ENCODE peak calls at places on chromosomes 16 and 17, in eight cellular contexts. G is fibroblast of the aortic adventitia, Z is hepatocyte, Q is activated B cell treated with CpG ODN at 0.5 μM for 24 hours, C is upper lobe of right lung, D is Peyer's patch, Y is RWPE1, P is thyroid gland. L is an unnamed sample.

GRCh38 chr16:75053791-75054555 is 55.1 kb downstream of the ZNRF1 start:
- DNase-seq in Z (peak), D (peak), P (peak), Y (no peak), Q (no peak), G (no peak), C (no peak), L (no peak)

GRCh38 chr17:35372846-35373531 is 432 bp downstream of the SLFN11 start:
- DNase-seq in P (peak), Q (peak), D (no peak), Z (peak), G (peak), Y (peak), C (peak), L (no peak)

GRCh38 chr16:54118846-54119245 is 167.7 kb downstream of the IRX3 start:
- DNase-seq in Q (no peak), P (no peak), G (peak), Y (no peak), D (no peak), Z (no peak), C (no peak), L (no peak)

GRCh38 chr17:75893305-75894048 is 3.3 kb downstream of the TRIM65 start:
- DNase-seq in G (no peak), Q (no peak), C (no peak), D (peak), Z (no peak), Y (no peak), P (no peak), L (no peak)

GRCh38 chr17:7047566-7047965 is 3.7 kb upstream of the SLC16A11 start:
- DNase-seq in C (no peak), Q (no peak), Z (no peak), D (no peak), G (no peak), P (no peak), Y (no peak), L (no peak)

GRCh38 chr17:12256380-12256995 is 235.8 kb downstream of the MAP2K4 start:
- DNase-seq in Z (peak), Q (no peak), P (peak), D (no peak), G (peak), Y (peak), C (no peak), L (peak)

GRCh38 chr16:11076259-11077018 is 132.1 kb downstream of the CLEC16A start:
- DNase-seq in D (no peak), G (no peak), C (no peak), Q (no peak), Z (no peak), Y (no peak), P (no peak), L (no peak)

GRCh38 chr16:17843905-17844304 is 373.1 kb upstream of the XYLT1 start:
- DNase-seq in D (no peak), Q (no peak), G (no peak), Y (no peak), Z (no peak), P (no peak), C (no peak), L (no peak)

GRCh38 chr17:53765129-53765528 is 57.6 kb upstream of the KIF2B start:
- DNase-seq in D (no peak), Z (no peak), P (no peak), C (no peak), Y (no peak), Q (no peak), G (no peak), L (no peak)

GRCh38 chr17:45302649-45303173 is 14.1 kb downstream of the MAP3K14 start:
- DNase-seq in C (no peak), D (no peak), P (peak), G (peak), Y (no peak), Q (no peak), Z (no peak), L (peak)

GRCh38 chr16:79703066-79703465 is 102.5 kb upstream of the MAF start:
- DNase-seq in C (no peak), G (no peak), Y (no peak), Q (no peak), D (no peak), P (no peak), Z (no peak), L (peak)

GRCh38 chr17:78798695-78799559 is 16.9 kb upstream of the CYTH1 start:
- DNase-seq in Q (no peak), D (no peak), Z (peak), Y (no peak), C (no peak), P (no peak), G (peak), L (no peak)

GRCh38 chr16:11005611-11005975 is 61.2 kb downstream of the CLEC16A start:
- DNase-seq in Q (no peak), G (peak), P (no peak), Z (no peak), C (no peak), Y (peak), D (no peak), L (peak)

GRCh38 chr16:81610144-81610842 is 165.7 kb downstream of the CMIP start:
- DNase-seq in P (peak), Z (peak), Y (peak), Q (no peak), D (peak), C (peak), G (peak), L (peak)

GRCh38 chr17:27810902-27811557 is 10.7 kb upstream of the NOS2 start:
- DNase-seq in Z (peak), D (no peak), Y (no peak), G (no peak), P (no peak), C (no peak), Q (no peak), L (peak)

GRCh38 chr17:79978545-79978852 is 57.2 kb downstream of the TBC1D16 start:
- DNase-seq in Q (no peak), Y (no peak), P (no peak), C (no peak), Z (no peak), G (peak), D (no peak), L (peak)

GRCh38 chr17:59366773-59367656 is 35.6 kb downstream of the YPEL2 start:
- DNase-seq in D (peak), Z (peak), C (peak), Y (no peak), P (peak), G (peak), Q (no peak), L (no peak)

GRCh38 chr16:87464691-87465300 is 28.0 kb downstream of the ZCCHC14 start:
- DNase-seq in P (peak), Q (no peak), C (peak), Y (peak), Z (peak), G (peak), D (peak), L (peak)

GRCh38 chr16:29664133-29664912 is 1.3 kb downstream of the SPN start:
- DNase-seq in D (no peak), P (no peak), C (peak), G (no peak), Y (no peak), Q (no peak), Z (no peak), L (no peak)

GRCh38 chr17:56804454-56804853 is 29.3 kb downstream of the C17orf67 start:
- DNase-seq in Y (no peak), G (no peak), Q (no peak), D (no peak), P (no peak), C (no peak), Z (no peak), L (no peak)

GRCh38 chr17:73533127-73533526 is 111.1 kb downstream of the SDK2 start:
- DNase-seq in D (no peak), Z (no peak), P (peak), Q (no peak), G (no peak), Y (no peak), C (no peak), L (no peak)

GRCh38 chr16:11734025-11734652 is 8.5 kb downstream of the TXNDC11 start:
- DNase-seq in Q (no peak), D (no peak), Z (no peak), G (no peak), C (no peak), Y (no peak), P (peak), L (no peak)

GRCh38 chr17:67531291-67531690 is 154.2 kb downstream of the PITPNC1 start:
- DNase-seq in Z (no peak), Q (no peak), P (peak), C (no peak), D (no peak), G (no peak), Y (no peak), L (no peak)

GRCh38 chr17:45310380-45311324 is 6.2 kb downstream of the MAP3K14 start:
- DNase-seq in Q (no peak), P (no peak), Y (no peak), C (no peak), Z (no peak), D (peak), G (peak), L (no peak)

DNA sequence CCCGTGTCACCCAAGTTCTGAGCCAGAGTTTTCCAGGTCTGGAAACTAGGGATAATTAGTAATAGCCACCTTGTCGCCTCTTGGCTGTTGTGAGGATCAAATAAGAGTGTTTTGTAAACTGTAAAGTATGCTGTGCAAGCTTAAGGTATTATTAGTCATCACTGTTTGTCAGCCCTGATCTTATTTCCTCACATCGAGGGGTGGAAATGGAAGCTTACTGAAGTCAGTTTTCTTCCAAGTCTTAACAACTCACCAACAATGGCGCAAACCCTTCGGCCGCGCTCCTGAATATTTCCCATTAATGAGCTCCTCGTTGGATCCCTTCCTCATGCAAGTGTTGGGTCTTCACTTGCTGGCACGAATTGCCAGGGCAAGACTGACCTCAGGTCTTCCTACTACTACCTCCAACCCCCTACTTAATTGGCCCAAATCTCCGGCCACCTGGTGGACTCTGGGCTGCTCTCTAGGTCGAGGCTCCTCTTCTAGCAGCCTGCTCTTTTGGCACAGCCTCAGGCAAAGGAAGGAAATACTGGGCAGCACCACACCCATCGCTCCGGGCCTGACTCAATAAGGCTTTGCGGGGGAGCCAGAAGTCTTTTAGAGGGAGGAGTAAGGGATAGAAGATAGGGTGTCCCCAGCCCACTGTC is 874 bp upstream of the SLC35B1 start:
- DNase-seq in Q (no peak), C (no peak), G (peak), Z (no peak), D (no peak), P (peak), Y (no peak), L (no peak)
- TF ChIP-seq CTCF in Q (no peak), C (no peak), G (no peak), Z (no peak), D (no peak), P (peak), Y (peak), L (no peak)

DNA sequence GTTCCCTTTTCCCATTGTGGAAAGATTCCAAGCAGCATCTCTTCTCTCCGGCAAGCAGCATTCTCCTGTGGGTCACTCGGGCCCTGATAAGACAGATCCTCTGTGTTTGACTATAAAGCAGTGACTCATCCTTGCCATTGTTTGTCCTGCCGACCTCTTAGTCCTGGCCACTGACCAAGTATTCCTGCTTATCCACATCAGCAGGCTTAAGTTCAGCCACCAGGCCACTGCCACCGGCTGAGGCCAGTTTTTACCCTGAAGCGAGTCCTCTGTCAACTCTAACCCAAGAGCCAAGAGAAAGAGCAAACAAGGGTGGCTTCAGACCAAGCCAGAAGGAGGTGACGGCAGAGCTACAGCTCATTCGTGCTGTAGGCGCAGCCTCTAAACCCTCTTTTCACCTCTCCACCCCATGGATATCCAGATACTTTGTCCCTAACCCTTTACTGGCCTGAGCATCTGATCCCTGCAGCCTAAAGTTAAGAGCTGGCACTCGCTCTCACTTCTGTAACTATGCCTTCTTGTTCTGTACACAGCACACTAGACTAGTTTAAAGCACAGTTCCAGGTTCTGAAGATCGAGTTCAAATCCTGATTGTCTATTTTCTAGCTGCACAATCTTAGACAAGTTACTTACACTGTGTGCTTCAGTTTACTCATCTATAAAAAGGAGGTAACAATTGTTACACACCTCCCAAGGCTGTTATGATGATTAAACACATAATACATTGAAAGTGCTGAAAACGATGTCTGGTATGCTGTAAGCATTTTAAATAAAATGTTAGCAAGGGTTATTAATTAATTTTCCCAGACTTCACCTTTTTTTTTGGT is 31.0 kb downstream of the SOX9 start:
- DNase-seq in G (peak), C (peak), Q (no peak), Y (peak), P (peak), Z (peak), D (no peak), L (peak)
- TF ChIP-seq CTCF in G (no peak), C (no peak), Q (no peak), Y (no peak), P (peak), Z (no peak), D (no peak), L (no peak)

GRCh38 chr16:7304932-7305331 is 27.7 kb upstream of the RBFOX1 start:
- DNase-seq in D (no peak), Y (no peak), Q (no peak), C (no peak), Z (no peak), G (no peak), P (no peak), L (no peak)

GRCh38 chr16:7304257-7304656 is 28.4 kb upstream of the RBFOX1 start:
- DNase-seq in Y (no peak), Z (no peak), D (no peak), Q (no peak), C (no peak), P (no peak), G (no peak), L (no peak)

GRCh38 chr16:7303677-7304200 is 28.9 kb upstream of the RBFOX1 start:
- DNase-seq in Y (no peak), P (no peak), Z (no peak), Q (no peak), G (no peak), C (no peak), D (no peak), L (no peak)

GRCh38 chr16:7303014-7303676 is 29.5 kb upstream of the RBFOX1 start:
- DNase-seq in P (peak), Y (no peak), Z (peak), D (no peak), Q (no peak), C (no peak), G (no peak), L (no peak)
- TF ChIP-seq CTCF in P (no peak), Y (no peak), Z (no peak), D (no peak), Q (no peak), C (no peak), G (no peak), L (no peak)

DNA sequence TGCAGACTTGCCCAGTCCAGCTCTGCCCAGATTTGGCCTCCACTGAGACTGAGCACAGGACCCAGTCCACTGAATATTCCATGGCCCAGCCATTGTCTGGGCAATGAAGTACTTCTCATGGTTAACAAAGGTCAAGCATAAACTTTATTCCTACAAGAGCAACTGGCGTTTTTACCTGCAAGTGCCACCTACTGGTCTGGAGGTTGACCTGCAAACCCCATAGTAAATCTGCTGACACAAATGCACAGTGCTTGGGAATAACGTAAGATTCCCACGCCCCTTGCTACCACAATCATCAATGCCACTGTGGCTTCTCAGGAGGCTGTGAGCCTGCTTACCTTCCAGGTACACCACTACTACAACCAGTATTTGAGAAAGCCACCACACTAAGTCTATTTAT is 170.2 kb downstream of the CEP112 start:
- DNase-seq in Q (no peak), D (no peak), Z (no peak), G (no peak), C (no peak), P (no peak), Y (no peak), L (no peak)
- TF ChIP-seq CTCF in Q (no peak), D (no peak), Z (no peak), G (no peak), C (no peak), P (no peak), Y (no peak), L (no peak)

DNA sequence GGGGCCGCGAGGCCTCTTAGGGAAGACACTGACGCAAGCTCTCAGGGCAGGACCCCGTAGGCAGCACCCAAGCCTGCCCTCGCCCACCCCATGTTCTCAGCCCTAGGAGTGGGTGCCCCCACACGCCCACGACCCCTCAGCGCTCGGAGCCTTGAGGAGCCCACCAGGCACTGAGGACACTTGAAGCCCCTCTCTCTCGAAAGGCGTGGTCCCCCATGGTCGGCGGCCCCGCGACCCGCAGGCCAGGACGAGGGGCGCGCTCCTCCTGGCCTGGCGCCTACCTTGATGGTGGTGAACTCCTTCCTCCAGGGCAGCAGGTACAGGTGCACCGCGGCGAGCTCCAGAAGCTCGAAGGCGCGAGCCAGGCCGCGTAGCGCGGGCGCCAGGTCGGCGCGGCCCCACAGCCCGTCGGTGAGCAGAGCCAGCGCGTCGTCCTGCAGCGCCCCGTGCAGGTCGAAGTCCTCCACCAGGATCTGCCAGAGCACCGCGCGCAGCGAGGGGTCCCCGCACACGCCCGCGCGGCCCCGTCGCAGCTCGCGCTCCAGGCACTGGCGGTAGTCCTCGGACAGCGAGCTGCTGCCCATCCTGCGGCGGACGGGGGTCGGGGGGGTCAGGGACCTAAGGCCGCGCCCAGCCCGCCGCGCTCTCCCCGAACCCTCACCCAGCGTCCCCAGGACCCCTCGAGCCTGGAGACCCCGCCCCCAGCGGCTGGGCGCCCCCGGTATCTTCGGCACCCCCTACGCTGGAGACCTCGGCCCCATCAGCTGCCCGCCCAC is 668 bp downstream of the SPATA2L start:
- DNase-seq in Q (peak), Y (no peak), P (peak), Z (peak), D (peak), C (peak), G (no peak), L (no peak)
- TF ChIP-seq CTCF in Q (no peak), Y (no peak), P (no peak), Z (peak), D (peak), C (peak), G (no peak), L (peak)

GRCh38 chr17:1047177-1047885 is 50.4 kb downstream of the TIMM22 start:
- DNase-seq in G (peak), C (peak), Q (no peak), Y (no peak), D (no peak), P (no peak), Z (peak), L (no peak)
- TF ChIP-seq CTCF in G (no peak), C (peak), Q (no peak), Y (no peak), D (no peak), P (no peak), Z (peak), L (no peak)

GRCh38 chr16:83842291-83842690 is 34.5 kb downstream of the HSBP1 start:
- DNase-seq in Z (no peak), G (no peak), Q (no peak), Y (no peak), C (no peak), P (no peak), D (no peak), L (no peak)
- TF ChIP-seq CTCF in Z (no peak), G (no peak), Q (no peak), Y (no peak), C (no peak), P (no peak), D (no peak), L (no peak)